ENCODE peak calls at places on chromosomes 12 and 14, in seven cellular contexts. N, U, J, V, A, L and X are unnamed samples.
A peak's percentile ranks its signal among the peaks of the same experiment; 100 is the strongest.

GRCh38 chr14:32457213-32457920 is 128.3 kb downstream of the AKAP6 start:
- DNase-seq in N (no peak), U (peak; percentile 42), J (no peak), V (peak; percentile 93), A (no peak), L (peak; percentile 69), X (no peak)

GRCh38 chr14:20803221-20803620 is 577 bp upstream of the RNASE1 start:
- DNase-seq in N (no peak), U (no peak), J (no peak), V (no peak), A (no peak), L (no peak), X (no peak)

GRCh38 chr14:68377459-68377858 is 415.4 kb downstream of the ZFP36L1 start:
- DNase-seq in N (peak; percentile 14), U (peak; percentile 70), J (no peak), V (peak; percentile 48), A (no peak), L (no peak), X (peak; percentile 73)

GRCh38 chr14:41505491-41505890 is 101.2 kb upstream of the LRFN5 start:
- DNase-seq in N (peak; percentile 45), U (no peak), J (no peak), V (no peak), A (no peak), L (peak; percentile 5), X (peak; percentile 11)

GRCh38 chr14:55599250-55599879 is 19.4 kb downstream of the KTN1 start:
- DNase-seq in N (no peak), U (no peak), J (peak; percentile 66), V (no peak), A (peak; percentile 95), L (peak; percentile 42), X (no peak)

GRCh38 chr12:64950899-64951298 is 126.5 kb downstream of the TBC1D30 start:
- DNase-seq in N (no peak), U (no peak), J (no peak), V (no peak), A (no peak), L (no peak), X (no peak)

GRCh38 chr12:81598205-81598604 is 160.9 kb downstream of the PPFIA2 start:
- DNase-seq in N (no peak), U (no peak), J (no peak), V (peak; percentile 2), A (no peak), L (no peak), X (no peak)

GRCh38 chr14:86799244-86799647 is 1193.7 kb downstream of the GALC start:
- DNase-seq in N (no peak), U (peak; percentile 98), J (no peak), V (peak; percentile 32), A (peak; percentile 78), L (peak; percentile 45), X (peak; percentile 97)

GRCh38 chr14:96626121-96626768 is 124.1 kb downstream of the PAPOLA start:
- DNase-seq in N (no peak), U (no peak), J (no peak), V (no peak), A (no peak), L (no peak), X (no peak)

GRCh38 chr14:96622926-96623325 is 120.7 kb downstream of the PAPOLA start:
- DNase-seq in N (no peak), U (no peak), J (no peak), V (no peak), A (no peak), L (no peak), X (no peak)

GRCh38 chr14:96625436-96625945 is 123.3 kb downstream of the PAPOLA start:
- DNase-seq in N (no peak), U (no peak), J (no peak), V (no peak), A (no peak), L (no peak), X (no peak)

GRCh38 chr14:96624661-96625435 is 122.7 kb downstream of the PAPOLA start:
- DNase-seq in N (peak; percentile 11), U (no peak), J (no peak), V (peak; percentile 4), A (no peak), L (no peak), X (no peak)

DNA sequence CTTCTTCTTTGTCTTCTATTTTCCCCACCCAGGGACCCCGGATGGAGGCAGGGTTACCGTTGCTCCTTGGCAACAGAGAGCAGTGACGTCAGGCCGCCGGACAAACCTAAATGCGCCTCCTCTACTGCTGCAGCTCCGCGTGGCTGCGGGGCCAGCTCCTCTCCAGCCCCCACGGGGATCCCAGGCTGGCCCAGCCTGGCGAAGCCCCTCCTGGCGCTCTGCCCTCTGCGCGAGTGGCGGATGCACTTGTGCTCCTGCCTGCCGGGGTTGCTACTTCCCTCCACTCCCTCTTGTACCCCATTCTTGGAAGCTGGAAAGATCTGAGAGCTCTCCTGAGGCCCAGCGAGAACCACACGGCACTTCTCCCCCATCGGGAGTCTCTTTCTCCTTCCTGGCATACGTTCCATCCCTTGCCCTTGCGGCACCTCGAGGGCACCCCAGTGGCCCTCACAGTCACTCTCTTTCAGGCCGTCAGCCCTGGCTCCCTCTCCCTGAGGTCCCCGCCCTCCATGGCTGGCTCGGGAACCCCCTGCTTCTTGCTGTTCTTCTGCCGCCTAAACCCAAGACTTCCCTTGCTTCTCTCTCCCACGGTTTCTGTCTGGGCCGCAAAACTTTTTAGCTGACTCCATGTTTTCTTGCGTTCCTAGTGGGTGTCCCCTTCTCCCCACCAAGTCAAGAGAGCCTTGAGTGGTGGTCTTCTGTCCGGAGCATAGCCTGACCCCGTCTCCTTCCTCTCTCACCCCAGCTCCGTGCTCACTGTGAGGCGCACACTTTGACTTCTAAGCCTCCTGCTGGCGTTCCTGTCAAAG is 121.7 kb downstream of the PAPOLA start:
- DNase-seq in N (no peak), U (no peak), J (no peak), V (no peak), A (no peak), L (no peak), X (no peak)
- TF ChIP-seq EZH2 in N (no peak), U (no peak), J (no peak), V (no peak), A (no peak), L (no peak), X (no peak)

DNA sequence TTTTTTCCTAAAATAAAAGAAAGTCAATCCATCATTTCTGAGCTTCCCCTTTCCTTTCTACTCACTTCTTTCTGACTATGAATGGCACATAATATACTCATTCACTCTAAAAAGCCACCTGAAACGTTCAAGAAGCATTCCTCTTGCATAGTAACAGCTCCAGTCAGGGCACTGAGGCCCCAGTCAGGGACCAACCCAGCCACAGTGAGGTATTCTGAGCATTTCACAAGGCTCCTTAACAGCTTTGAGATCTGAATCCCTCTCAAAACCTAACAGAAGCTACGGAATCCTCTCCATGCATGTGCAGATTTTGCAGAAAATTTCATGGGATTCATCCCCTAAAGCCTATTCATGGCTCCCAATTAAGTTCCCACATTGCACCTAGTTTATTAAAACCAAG is 23.2 kb downstream of the NT5DC3 start:
- DNase-seq in N (no peak), U (no peak), J (no peak), V (no peak), A (no peak), L (no peak), X (no peak)
- H3K4me2 ChIP-seq in N (no peak overlapping the region), U (no peak overlapping the region), J (no peak overlapping the region), V (no peak overlapping the region), A (no peak overlapping the region), L (no peak overlapping the region), X (no peak overlapping the region)

GRCh38 chr14:35532783-35533356 is 1.1 kb upstream of the INSM2 start:
- DNase-seq in N (no peak), U (no peak), J (peak; percentile 0), V (no peak), A (no peak), L (no peak), X (no peak)

GRCh38 chr14:35533357-35534129 is 421 bp upstream of the INSM2 start:
- DNase-seq in N (peak; percentile 96), U (peak; percentile 10), J (peak; percentile 55), V (peak; percentile 65), A (peak; percentile 69), L (peak; percentile 77), X (peak; percentile 63)

GRCh38 chr14:35534884-35535793 is 1.2 kb downstream of the INSM2 start:
- DNase-seq in N (peak; percentile 91), U (peak; percentile 46), J (peak; percentile 69), V (peak; percentile 80), A (peak; percentile 69), L (peak; percentile 87), X (peak; percentile 68)

GRCh38 chr14:35535794-35536112 is 1.8 kb downstream of the INSM2 start:
- DNase-seq in N (no peak), U (no peak), J (no peak), V (peak; percentile 6), A (no peak), L (no peak), X (no peak)

GRCh38 chr14:35534130-35534883 is at the start of gene INSM2:
- DNase-seq in N (peak; percentile 25), U (no peak), J (no peak), V (peak; percentile 34), A (no peak), L (no peak), X (no peak)
- TF ChIP-seq EZH2 in N (peak; percentile 24), U (no peak), J (no peak), V (peak; percentile 62), A (no peak), L (peak; percentile 56), X (no peak)

GRCh38 chr12:51219345-51219744 is 1.5 kb upstream of the POU6F1 start:
- DNase-seq in N (no peak), U (no peak), J (no peak), V (no peak), A (no peak), L (no peak), X (no peak)
- H3K4me2 ChIP-seq in N (no peak overlapping the region), U (no peak overlapping the region), J (peak overlapping the region; percentile 92), V (no peak overlapping the region), A (no peak overlapping the region), L (peak overlapping the region; percentile 82), X (no peak overlapping the region)

DNA sequence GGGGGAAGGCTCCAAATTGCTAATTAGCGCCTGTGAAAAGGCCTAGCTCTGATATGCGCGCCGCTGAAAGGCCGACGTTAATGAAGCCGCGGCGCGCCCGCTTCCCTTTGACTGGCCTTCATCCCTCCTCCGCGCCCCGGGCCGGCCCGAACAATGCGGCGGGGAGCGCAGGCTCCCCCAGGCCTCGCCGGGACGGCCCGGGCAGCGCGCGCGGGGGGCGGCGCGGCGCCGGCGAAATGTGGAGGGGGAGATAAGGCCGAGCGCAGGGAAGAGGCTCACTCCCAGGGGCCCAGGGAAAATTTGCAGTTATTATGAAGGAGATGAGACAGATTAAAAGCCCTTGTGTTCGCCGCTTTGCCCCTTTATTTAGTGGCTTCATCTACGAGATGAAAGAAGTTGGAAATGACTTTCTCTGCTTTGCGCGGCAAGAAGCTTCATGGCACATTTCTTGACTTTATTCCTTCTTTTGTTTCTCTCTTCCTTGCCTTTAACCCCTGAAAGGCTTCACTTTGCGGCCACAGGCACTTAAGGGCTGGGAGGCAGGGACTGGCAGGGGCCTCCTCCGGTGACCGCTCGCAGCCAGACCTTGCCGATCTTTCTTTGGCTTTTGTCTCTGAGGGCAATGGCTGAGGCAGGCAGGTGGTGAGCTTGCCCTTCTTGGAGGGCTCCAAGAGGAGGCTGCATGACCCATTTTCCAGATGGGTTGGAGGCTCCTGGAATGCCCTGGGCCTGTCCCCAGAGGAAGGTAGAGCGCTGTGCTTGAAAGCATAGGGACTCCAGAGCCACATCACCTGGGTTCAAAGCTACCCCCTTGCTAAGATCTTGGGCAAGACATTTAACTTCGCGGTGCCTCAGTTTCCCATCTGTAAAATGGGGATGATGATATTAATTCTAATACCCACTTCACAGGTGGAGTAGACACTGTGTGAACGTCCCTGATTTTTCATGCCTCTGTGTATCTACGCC is 12.7 kb upstream of the GPATCH2L start:
- DNase-seq in N (peak; percentile 94), U (no peak), J (no peak), V (peak; percentile 8), A (no peak), L (no peak), X (no peak)
- TF ChIP-seq EZH2 in N (peak; percentile 48), U (peak; percentile 55), J (no peak), V (no peak), A (no peak), L (peak; percentile 72), X (peak; percentile 45)

GRCh38 chr12:22702690-22703089 is 77.7 kb downstream of the ETNK1 start:
- DNase-seq in N (no peak), U (no peak), J (no peak), V (peak; percentile 7), A (no peak), L (peak; percentile 59), X (no peak)
- H3K4me2 ChIP-seq in N (no peak overlapping the region), U (no peak overlapping the region), J (no peak overlapping the region), V (no peak overlapping the region), A (no peak overlapping the region), L (no peak overlapping the region), X (no peak overlapping the region)